ENCODE peak calls at places on chromosomes 5 and 9, in six cellular contexts. One of them, this sample, is unnamed.

GRCh38 chr9:38352716-38353334 is 39.7 kb upstream of the ALDH1B1 start:
- DNase-seq in CD4-positive, CD25-positive, alpha-beta regulatory T cell: no peak
- DNase-seq in pancreas: no peak
- DNase-seq in Panc1: no peak
- DNase-seq in small intestine: no peak
- DNase-seq in tibial artery: peak; percentile 9
- DNase-seq in this sample: no peak

GRCh38 chr5:103424453-103425205 is 138.0 kb downstream of the NUDT12 start:
- DNase-seq in Panc1: no peak
- DNase-seq in CD4-positive, CD25-positive, alpha-beta regulatory T cell: no peak
- DNase-seq in pancreas: no peak
- DNase-seq in tibial artery: no peak
- DNase-seq in small intestine: no peak
- DNase-seq in this sample: no peak

GRCh38 chr5:116527587-116527986 is 47.0 kb downstream of the SEMA6A start:
- DNase-seq in small intestine: peak; percentile 77
- DNase-seq in tibial artery: no peak
- DNase-seq in Panc1: no peak
- DNase-seq in CD4-positive, CD25-positive, alpha-beta regulatory T cell: no peak
- DNase-seq in pancreas: no peak
- DNase-seq in this sample: no peak

GRCh38 chr9:81605154-81605670 is 84.1 kb downstream of the TLE1 start:
- DNase-seq in Panc1: no peak
- DNase-seq in CD4-positive, CD25-positive, alpha-beta regulatory T cell: no peak
- DNase-seq in pancreas: no peak
- DNase-seq in tibial artery: no peak
- DNase-seq in small intestine: no peak
- DNase-seq in this sample: no peak

GRCh38 chr9:135960328-135961276 is 571 bp downstream of the UBAC1 start:
- DNase-seq in small intestine: peak; percentile 36
- DNase-seq in tibial artery: no peak
- DNase-seq in CD4-positive, CD25-positive, alpha-beta regulatory T cell: no peak
- DNase-seq in pancreas: peak; percentile 68
- DNase-seq in Panc1: no peak
- DNase-seq in this sample: peak; percentile 43

GRCh38 chr9:15377625-15378252 is 44.9 kb upstream of the SNAPC3 start:
- DNase-seq in small intestine: no peak
- DNase-seq in tibial artery: no peak
- DNase-seq in pancreas: no peak
- DNase-seq in CD4-positive, CD25-positive, alpha-beta regulatory T cell: no peak
- DNase-seq in Panc1: no peak
- DNase-seq in this sample: no peak

GRCh38 chr9:17744786-17745185 is 165.9 kb downstream of the SH3GL2 start:
- DNase-seq in CD4-positive, CD25-positive, alpha-beta regulatory T cell: no peak
- DNase-seq in tibial artery: no peak
- DNase-seq in Panc1: no peak
- DNase-seq in small intestine: no peak
- DNase-seq in pancreas: no peak
- DNase-seq in this sample: peak; percentile 21

GRCh38 chr9:136189394-136190236 is 15.3 kb downstream of the LHX3 start:
- DNase-seq in small intestine: no peak
- DNase-seq in CD4-positive, CD25-positive, alpha-beta regulatory T cell: no peak
- DNase-seq in tibial artery: no peak
- DNase-seq in pancreas: no peak
- DNase-seq in Panc1: no peak
- DNase-seq in this sample: no peak

GRCh38 chr9:90795879-90796317 is 5.7 kb upstream of the SYK start:
- DNase-seq in pancreas: no peak
- DNase-seq in tibial artery: no peak
- DNase-seq in CD4-positive, CD25-positive, alpha-beta regulatory T cell: no peak
- DNase-seq in Panc1: no peak
- DNase-seq in small intestine: no peak
- DNase-seq in this sample: no peak

GRCh38 chr9:33273266-33273971 is 8.6 kb downstream of the CHMP5 start:
- DNase-seq in CD4-positive, CD25-positive, alpha-beta regulatory T cell: no peak
- DNase-seq in pancreas: no peak
- DNase-seq in small intestine: no peak
- DNase-seq in Panc1: no peak
- DNase-seq in tibial artery: no peak
- DNase-seq in this sample: no peak

GRCh38 chr9:106696804-106697203 is 166.2 kb upstream of the ZNF462 start:
- DNase-seq in small intestine: no peak
- DNase-seq in Panc1: no peak
- DNase-seq in pancreas: no peak
- DNase-seq in tibial artery: no peak
- DNase-seq in CD4-positive, CD25-positive, alpha-beta regulatory T cell: no peak
- DNase-seq in this sample: no peak

GRCh38 chr9:137218754-137219271 is 3.2 kb downstream of the RNF208 start:
- DNase-seq in CD4-positive, CD25-positive, alpha-beta regulatory T cell: no peak
- DNase-seq in Panc1: no peak
- DNase-seq in pancreas: no peak
- DNase-seq in tibial artery: no peak
- DNase-seq in small intestine: peak; percentile 86
- DNase-seq in this sample: no peak

GRCh38 chr5:145160679-145161078 is 674.5 kb downstream of the PRELID2 start:
- DNase-seq in CD4-positive, CD25-positive, alpha-beta regulatory T cell: no peak
- DNase-seq in Panc1: no peak
- DNase-seq in tibial artery: no peak
- DNase-seq in pancreas: no peak
- DNase-seq in small intestine: no peak
- DNase-seq in this sample: no peak

GRCh38 chr5:122774861-122775712 is at the start of gene SNX2:
- DNase-seq in small intestine: peak; percentile 87
- DNase-seq in CD4-positive, CD25-positive, alpha-beta regulatory T cell: peak; percentile 86
- DNase-seq in pancreas: peak; percentile 99
- DNase-seq in Panc1: no peak
- DNase-seq in tibial artery: peak; percentile 95
- DNase-seq in this sample: peak; percentile 88

GRCh38 chr9:70987986-70988385 is 133.4 kb downstream of the TRPM3 start:
- DNase-seq in Panc1: no peak
- DNase-seq in CD4-positive, CD25-positive, alpha-beta regulatory T cell: no peak
- DNase-seq in pancreas: no peak
- DNase-seq in small intestine: no peak
- DNase-seq in tibial artery: no peak
- DNase-seq in this sample: no peak

GRCh38 chr9:115158666-115159481 is 40.9 kb upstream of the TNC start:
- DNase-seq in CD4-positive, CD25-positive, alpha-beta regulatory T cell: no peak
- DNase-seq in tibial artery: no peak
- DNase-seq in small intestine: no peak
- DNase-seq in Panc1: no peak
- DNase-seq in pancreas: no peak
- DNase-seq in this sample: no peak

GRCh38 chr9:3578786-3579185 is 53.0 kb upstream of the RFX3 start:
- DNase-seq in small intestine: no peak
- DNase-seq in tibial artery: no peak
- DNase-seq in CD4-positive, CD25-positive, alpha-beta regulatory T cell: no peak
- DNase-seq in Panc1: no peak
- DNase-seq in pancreas: no peak
- DNase-seq in this sample: no peak

GRCh38 chr9:90251311-90251710 is 391.3 kb downstream of the DIRAS2 start:
- DNase-seq in Panc1: no peak
- DNase-seq in pancreas: no peak
- DNase-seq in tibial artery: no peak
- DNase-seq in CD4-positive, CD25-positive, alpha-beta regulatory T cell: no peak
- DNase-seq in small intestine: no peak
- DNase-seq in this sample: no peak

GRCh38 chr5:149500922-149501582 is 50.2 kb downstream of the CSNK1A1 start:
- DNase-seq in tibial artery: no peak
- DNase-seq in Panc1: no peak
- DNase-seq in small intestine: no peak
- DNase-seq in CD4-positive, CD25-positive, alpha-beta regulatory T cell: no peak
- DNase-seq in pancreas: no peak
- DNase-seq in this sample: no peak

GRCh38 chr5:1827410-1828397 is 26.5 kb downstream of the NDUFS6 start:
- DNase-seq in Panc1: no peak
- DNase-seq in tibial artery: no peak
- DNase-seq in pancreas: no peak
- DNase-seq in CD4-positive, CD25-positive, alpha-beta regulatory T cell: peak; percentile 26
- DNase-seq in small intestine: peak; percentile 9
- DNase-seq in this sample: no peak

GRCh38 chr9:135588371-135588770 is 26.8 kb downstream of the PAEP start:
- DNase-seq in pancreas: no peak
- DNase-seq in Panc1: no peak
- DNase-seq in tibial artery: no peak
- DNase-seq in small intestine: no peak
- DNase-seq in CD4-positive, CD25-positive, alpha-beta regulatory T cell: no peak
- DNase-seq in this sample: no peak

GRCh38 chr5:1444361-1445189 is 665 bp downstream of the SLC6A3 start:
- DNase-seq in Panc1: no peak
- DNase-seq in tibial artery: no peak
- DNase-seq in pancreas: peak; percentile 50
- DNase-seq in small intestine: no peak
- DNase-seq in CD4-positive, CD25-positive, alpha-beta regulatory T cell: no peak
- DNase-seq in this sample: no peak

GRCh38 chr9:107481035-107481434 is 8.5 kb downstream of the KLF4 start:
- DNase-seq in CD4-positive, CD25-positive, alpha-beta regulatory T cell: no peak
- DNase-seq in Panc1: no peak
- DNase-seq in pancreas: no peak
- DNase-seq in small intestine: peak; percentile 46
- DNase-seq in tibial artery: no peak
- DNase-seq in this sample: no peak

GRCh38 chr5:155839251-155840037 is 487.5 kb upstream of the SGCD start:
- DNase-seq in CD4-positive, CD25-positive, alpha-beta regulatory T cell: no peak
- DNase-seq in Panc1: no peak
- DNase-seq in pancreas: no peak
- DNase-seq in tibial artery: no peak
- DNase-seq in small intestine: no peak
- DNase-seq in this sample: no peak

GRCh38 chr9:89007041-89007440 is 15.8 kb downstream of the S1PR3 start:
- DNase-seq in CD4-positive, CD25-positive, alpha-beta regulatory T cell: no peak
- DNase-seq in pancreas: no peak
- DNase-seq in small intestine: no peak
- DNase-seq in tibial artery: no peak
- DNase-seq in Panc1: no peak
- DNase-seq in this sample: no peak

GRCh38 chr5:113117543-113118110 is 141.0 kb downstream of the DCP2 start:
- DNase-seq in Panc1: no peak
- DNase-seq in pancreas: no peak
- DNase-seq in small intestine: no peak
- DNase-seq in tibial artery: no peak
- DNase-seq in CD4-positive, CD25-positive, alpha-beta regulatory T cell: no peak
- DNase-seq in this sample: no peak

GRCh38 chr9:1759009-1759408 is 256.1 kb upstream of the SMARCA2 start:
- DNase-seq in pancreas: no peak
- DNase-seq in CD4-positive, CD25-positive, alpha-beta regulatory T cell: no peak
- DNase-seq in tibial artery: no peak
- DNase-seq in Panc1: no peak
- DNase-seq in small intestine: no peak
- DNase-seq in this sample: peak; percentile 17

DNA sequence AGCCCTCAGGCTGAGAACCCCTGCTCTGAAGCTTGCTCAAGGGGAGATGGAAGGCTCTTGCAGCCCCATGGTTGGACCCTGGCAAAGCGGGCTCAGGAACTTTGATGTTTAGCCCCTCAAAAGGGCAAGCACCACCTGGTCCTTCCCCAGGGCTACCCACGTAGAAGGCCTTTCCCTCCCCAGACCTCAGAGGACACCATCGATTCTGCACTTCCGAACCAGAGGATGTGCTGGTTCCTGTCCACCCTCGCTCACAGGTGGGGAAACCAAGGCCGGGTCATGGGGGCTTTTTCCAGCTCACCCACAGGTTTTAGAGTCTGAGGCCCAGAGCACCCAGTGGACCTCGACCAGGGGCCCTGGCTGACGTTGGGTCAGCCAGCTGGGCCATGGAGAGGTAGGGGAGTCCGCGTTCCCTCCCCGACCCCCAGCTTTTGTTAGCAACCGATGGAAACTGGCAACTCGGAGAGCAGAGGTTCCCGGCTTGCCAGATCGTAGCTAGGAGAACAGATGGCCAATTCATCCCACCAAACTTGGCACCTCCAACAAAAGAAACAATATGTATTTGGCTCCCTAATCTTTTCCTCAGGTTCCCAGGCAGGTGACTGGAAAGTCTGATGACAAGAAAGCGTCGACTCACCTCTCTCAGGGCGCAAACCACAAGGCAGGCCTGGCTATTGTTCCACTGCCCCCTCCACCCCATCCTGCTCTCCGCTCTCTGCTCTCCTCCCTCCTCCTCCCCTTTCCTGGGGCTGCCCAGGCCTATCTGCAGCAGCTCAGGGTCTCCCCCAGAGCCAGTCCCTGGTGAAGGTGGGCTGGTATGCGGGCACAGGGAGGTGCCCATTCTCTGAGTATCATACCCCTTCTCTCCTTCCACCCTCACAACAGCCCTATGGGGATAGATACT is 167.6 kb upstream of the SMIM23 start:
- DNase-seq in CD4-positive, CD25-positive, alpha-beta regulatory T cell: no peak
- DNase-seq in tibial artery: no peak
- DNase-seq in pancreas: no peak
- DNase-seq in Panc1: no peak
- DNase-seq in small intestine: no peak
- DNase-seq in this sample: no peak
- H3K4me1 ChIP-seq in CD4-positive, CD25-positive, alpha-beta regulatory T cell: no peaks in the 10 kb centered on the region
- H3K4me1 ChIP-seq in tibial artery: no peaks in the 10 kb centered on the region
- H3K4me1 ChIP-seq in pancreas: no peaks in the 10 kb centered on the region
- H3K4me1 ChIP-seq in Panc1: no peaks in the 10 kb centered on the region
- H3K4me1 ChIP-seq in small intestine: no peaks in the 10 kb centered on the region
- H3K4me1 ChIP-seq in this sample: no peaks in the 10 kb centered on the region

DNA sequence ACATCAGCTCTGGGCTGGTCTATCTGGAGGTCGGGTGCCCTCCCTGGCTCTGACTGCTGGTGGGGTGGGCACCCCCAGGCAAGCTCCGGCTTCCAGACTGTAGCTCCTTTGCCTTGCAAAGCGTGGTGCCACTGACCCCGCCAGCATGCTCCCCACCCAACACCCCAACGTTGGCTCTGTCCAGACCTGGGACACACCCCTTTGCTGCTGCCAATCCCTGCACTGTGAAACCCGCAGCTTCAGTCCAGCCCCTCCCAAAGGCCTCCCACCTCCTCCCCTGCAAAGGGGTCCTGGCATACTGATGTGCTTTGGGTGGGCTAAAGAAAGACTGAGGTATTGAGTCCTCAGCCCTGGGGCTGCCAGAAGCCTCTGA is 3.9 kb downstream of the UNC5A start:
- DNase-seq in tibial artery: no peak
- DNase-seq in small intestine: no peak
- DNase-seq in pancreas: no peak
- DNase-seq in CD4-positive, CD25-positive, alpha-beta regulatory T cell: no peak
- DNase-seq in Panc1: no peak
- DNase-seq in this sample: no peak
- H3K4me1 ChIP-seq in tibial artery: peaks cover 31% of the 10 kb centered on the region
- H3K4me1 ChIP-seq in small intestine: no peaks in the 10 kb centered on the region
- H3K4me1 ChIP-seq in pancreas: no peaks in the 10 kb centered on the region
- H3K4me1 ChIP-seq in CD4-positive, CD25-positive, alpha-beta regulatory T cell: peaks cover 35% of the 10 kb centered on the region
- H3K4me1 ChIP-seq in Panc1: peaks cover 5% of the 10 kb centered on the region
- H3K4me1 ChIP-seq in this sample: no peaks in the 10 kb centered on the region

GRCh38 chr9:133538176-133538575 is 3.7 kb downstream of the ADAMTSL2 start:
- DNase-seq in CD4-positive, CD25-positive, alpha-beta regulatory T cell: no peak
- DNase-seq in pancreas: no peak
- DNase-seq in small intestine: no peak
- DNase-seq in tibial artery: no peak
- DNase-seq in Panc1: no peak
- DNase-seq in this sample: no peak
- H3K4me1 ChIP-seq in CD4-positive, CD25-positive, alpha-beta regulatory T cell: peaks cover 4% of the 10 kb centered on the region
- H3K4me1 ChIP-seq in pancreas: no peaks in the 10 kb centered on the region
- H3K4me1 ChIP-seq in small intestine: no peaks in the 10 kb centered on the region
- H3K4me1 ChIP-seq in tibial artery: peaks cover 18% of the 10 kb centered on the region
- H3K4me1 ChIP-seq in Panc1: no peaks in the 10 kb centered on the region
- H3K4me1 ChIP-seq in this sample: no peaks in the 10 kb centered on the region

GRCh38 chr9:117184173-117184572 is 230.7 kb downstream of the ASTN2 start:
- DNase-seq in Panc1: no peak
- DNase-seq in CD4-positive, CD25-positive, alpha-beta regulatory T cell: no peak
- DNase-seq in small intestine: no peak
- DNase-seq in pancreas: no peak
- DNase-seq in tibial artery: no peak
- DNase-seq in this sample: no peak

GRCh38 chr9:117178596-117179111 is 236.2 kb downstream of the ASTN2 start:
- DNase-seq in Panc1: no peak
- DNase-seq in tibial artery: no peak
- DNase-seq in pancreas: no peak
- DNase-seq in CD4-positive, CD25-positive, alpha-beta regulatory T cell: no peak
- DNase-seq in small intestine: no peak
- DNase-seq in this sample: no peak

GRCh38 chr9:117180896-117181456 is 233.9 kb downstream of the ASTN2 start:
- DNase-seq in Panc1: no peak
- DNase-seq in CD4-positive, CD25-positive, alpha-beta regulatory T cell: no peak
- DNase-seq in tibial artery: no peak
- DNase-seq in small intestine: no peak
- DNase-seq in pancreas: no peak
- DNase-seq in this sample: no peak
- H3K4me1 ChIP-seq in Panc1: no peaks in the 10 kb centered on the region
- H3K4me1 ChIP-seq in CD4-positive, CD25-positive, alpha-beta regulatory T cell: no peaks in the 10 kb centered on the region
- H3K4me1 ChIP-seq in tibial artery: no peaks in the 10 kb centered on the region
- H3K4me1 ChIP-seq in small intestine: no peaks in the 10 kb centered on the region
- H3K4me1 ChIP-seq in pancreas: no peaks in the 10 kb centered on the region
- H3K4me1 ChIP-seq in this sample: no peaks in the 10 kb centered on the region